ENCODE peak calls at places on chromosomes 2 and 18, in six cellular contexts. V is fibroblast of the aortic adventitia; T is GDM1; Q is activated naive CD8-positive, alpha-beta T cell treated with anti-CD3 and anti-CD28 coated beads, Interleukin-2, amount 10 ng/mL, durations not matched to agents 7 days and 5 days; B is NCI-H2081; P is GM23338. Y is an unnamed sample.

GRCh38 chr18:43534511-43534910 is 257.2 kb upstream of the SYT4 start:
- DNase-seq in V (no peak), Q (no peak), T (no peak), B (no peak), P (no peak), Y (no peak)

GRCh38 chr2:145110668-145111067 is 590.7 kb upstream of the ZEB2 start:
- DNase-seq in T (no peak), Q (no peak), P (no peak), V (peak; percentile 50), B (no peak), Y (no peak)

GRCh38 chr18:24051256-24051947 is 36.8 kb downstream of the TTC39C start:
- DNase-seq in P (no peak), B (no peak), Q (no peak), T (no peak), V (peak; percentile 44), Y (no peak)

GRCh38 chr2:119290859-119291587 is 67.4 kb downstream of the STEAP3 start:
- DNase-seq in Q (peak; percentile 64), B (peak; percentile 69), V (peak; percentile 52), T (peak; percentile 35), P (peak; percentile 95), Y (peak; percentile 75)

GRCh38 chr2:197113221-197113831 is 186.8 kb upstream of the PGAP1 start:
- DNase-seq in Q (no peak), B (peak; percentile 19), V (peak; percentile 68), P (peak; percentile 63), T (peak; percentile 59), Y (no peak)

GRCh38 chr2:190181066-190181681 is 118.6 kb upstream of the MSTN start:
- DNase-seq in T (no peak), B (no peak), P (no peak), V (no peak), Q (no peak), Y (no peak)

GRCh38 chr2:220753486-220753885 is 818.6 kb downstream of the EPHA4 start:
- DNase-seq in B (no peak), V (peak; percentile 1), Q (no peak), T (no peak), P (no peak), Y (no peak)

GRCh38 chr18:67318651-67319050 is 197.9 kb downstream of the DSEL start:
- DNase-seq in V (peak; percentile 16), P (no peak), T (no peak), B (no peak), Q (no peak), Y (no peak)

GRCh38 chr2:69667805-69668382 is 24.4 kb upstream of the AAK1 start:
- DNase-seq in P (peak; percentile 39), Q (no peak), T (no peak), B (no peak), V (peak; percentile 36), Y (no peak)

GRCh38 chr2:45860136-45861106 is 208.9 kb downstream of the PRKCE start:
- DNase-seq in B (no peak), V (peak; percentile 75), P (peak; percentile 12), T (peak; percentile 66), Q (peak; percentile 59), Y (no peak)

GRCh38 chr2:204051476-204051875 is 114.9 kb downstream of the ICOS start:
- DNase-seq in P (peak; percentile 77), T (no peak), B (no peak), V (no peak), Q (no peak), Y (no peak)

GRCh38 chr2:96336873-96337272 is 1.3 kb downstream of the NCAPH start:
- DNase-seq in V (no peak), T (no peak), P (no peak), B (no peak), Q (no peak), Y (no peak)

GRCh38 chr2:239910851-239911629 is 114.1 kb downstream of the NDUFA10 start:
- DNase-seq in T (peak; percentile 31), Q (no peak), V (no peak), P (no peak), B (no peak), Y (no peak)

GRCh38 chr18:58579561-58580047 is 49.3 kb downstream of the ALPK2 start:
- DNase-seq in V (peak; percentile 45), P (no peak), B (no peak), Q (no peak), T (no peak), Y (peak; percentile 69)

GRCh38 chr2:215705771-215706261 is 269.9 kb upstream of the FN1 start:
- DNase-seq in T (no peak), Q (no peak), B (no peak), V (peak; percentile 81), P (no peak), Y (no peak)

GRCh38 chr2:53994735-53995538 is 24.1 kb upstream of the PSME4 start:
- DNase-seq in T (peak; percentile 69), V (no peak), B (no peak), Q (no peak), P (no peak), Y (no peak)

GRCh38 chr2:177064417-177064816 is 148.2 kb upstream of the HNRNPA3 start:
- DNase-seq in V (no peak), P (peak; percentile 28), B (no peak), T (no peak), Q (no peak), Y (no peak)

GRCh38 chr2:33478968-33479691 is 2.7 kb downstream of the RASGRP3 start:
- DNase-seq in V (no peak), P (no peak), T (no peak), B (no peak), Q (no peak), Y (no peak)

GRCh38 chr2:72165792-72166191 is 18.1 kb upstream of the CYP26B1 start:
- DNase-seq in T (no peak), B (no peak), P (no peak), Q (no peak), V (no peak), Y (no peak)

GRCh38 chr2:112630268-112630667 is 15.5 kb upstream of the SLC20A1 start:
- DNase-seq in Q (no peak), T (no peak), B (no peak), P (no peak), V (no peak), Y (peak; percentile 27)

GRCh38 chr2:56199492-56199891 is 15.7 kb downstream of the CCDC85A start:
- DNase-seq in V (peak; percentile 86), P (no peak), T (no peak), B (no peak), Q (no peak), Y (no peak)

GRCh38 chr18:50356036-50356945 is 18.6 kb upstream of the SKA1 start:
- DNase-seq in Q (no peak), T (peak; percentile 24), P (peak; percentile 41), B (no peak), V (no peak), Y (no peak)

GRCh38 chr2:240403358-240404104 is 31.9 kb upstream of the GPC1 start:
- DNase-seq in T (no peak), B (no peak), P (no peak), V (no peak), Q (no peak), Y (peak; percentile 30)

GRCh38 chr2:172991036-172991435 is 84.6 kb upstream of the MAP3K20 start:
- DNase-seq in B (no peak), P (no peak), Q (no peak), T (no peak), V (no peak), Y (no peak)

GRCh38 chr2:152555048-152555447 is 162.2 kb downstream of the PRPF40A start:
- DNase-seq in Q (no peak), P (peak; percentile 52), V (peak; percentile 28), B (no peak), T (no peak), Y (no peak)

GRCh38 chr2:231626449-231626848 is 33.8 kb downstream of the TEX44 start:
- DNase-seq in V (no peak), B (no peak), T (no peak), Q (no peak), P (no peak), Y (no peak)

GRCh38 chr2:64720543-64721325 is 67.0 kb upstream of the SERTAD2 start:
- DNase-seq in P (no peak), T (no peak), V (no peak), Q (no peak), B (no peak), Y (no peak)

GRCh38 chr18:28794459-28795245 is 617.7 kb upstream of the CDH2 start:
- DNase-seq in P (no peak), B (no peak), Q (no peak), V (peak; percentile 87), T (no peak), Y (no peak)

GRCh38 chr18:23539911-23540475 is 36.7 kb downstream of the RMC1 start:
- DNase-seq in V (no peak), B (no peak), T (no peak), P (no peak), Q (no peak), Y (no peak)

GRCh38 chr2:235908826-235909225 is 259.4 kb downstream of the GBX2 start:
- DNase-seq in T (no peak), B (no peak), P (no peak), Q (no peak), V (no peak), Y (no peak)

GRCh38 chr2:217108086-217108485 is 248.2 kb upstream of the TNP1 start:
- DNase-seq in T (no peak), Q (no peak), P (no peak), B (no peak), V (no peak), Y (no peak)

Y was measured in left lobe of liver.